ENCODE peak calls at places on chromosomes 12 and 14, in ten cellular contexts. Y is T follicular helper cell; V is foreskin fibroblast; S is H4; W is nucleus accumbens; K is effector memory CD8-positive, alpha-beta T cell; H is progenitor cell of endocrine pancreas; G is SJCRH30; N is IMR-90; M is COR-L47. D is an unnamed sample.

GRCh38 chr12:60197589-60197988 is 601.8 kb downstream of the SLC16A7 start:
- DNase-seq in Y (no peak), V (no peak), S (peak), W (no peak), K (no peak), H (no peak), G (no peak), N (peak), M (no peak), D (no peak)

GRCh38 chr14:106489112-106489881 is 962.9 kb downstream of the TMEM121 start:
- DNase-seq in Y (no peak), V (no peak), S (no peak), W (no peak), K (no peak), H (no peak), G (no peak), N (no peak), M (no peak), D (no peak)

GRCh38 chr12:103986823-103987222 is 21.2 kb downstream of the TDG start:
- DNase-seq in Y (no peak), V (peak), S (no peak), W (no peak), K (no peak), H (no peak), G (no peak), N (peak), M (no peak), D (no peak)

GRCh38 chr14:55968741-55969140 is 149.5 kb upstream of the PELI2 start:
- DNase-seq in Y (no peak), V (no peak), S (no peak), W (no peak), K (no peak), H (no peak), G (no peak), N (no peak), M (no peak), D (no peak)

GRCh38 chr14:42523656-42524055 is 917.0 kb downstream of the LRFN5 start:
- DNase-seq in Y (no peak), V (no peak), S (peak), W (no peak), K (no peak), H (no peak), G (peak), N (no peak), M (no peak), D (no peak)

GRCh38 chr12:16019131-16019530 is 108.0 kb downstream of the DERA start:
- DNase-seq in Y (no peak), V (no peak), S (no peak), W (no peak), K (no peak), H (no peak), G (no peak), N (peak), M (no peak), D (no peak)

GRCh38 chr12:108643941-108644742 is 10.4 kb upstream of the SELPLG start:
- DNase-seq in Y (no peak), V (no peak), S (no peak), W (no peak), K (no peak), H (no peak), G (no peak), N (no peak), M (no peak), D (no peak)

GRCh38 chr12:45189766-45190403 is 26.0 kb upstream of the ANO6 start:
- DNase-seq in Y (no peak), V (no peak), S (no peak), W (no peak), K (no peak), H (no peak), G (no peak), N (no peak), M (no peak), D (no peak)

GRCh38 chr12:107131832-107132616 is 38.7 kb upstream of the CRY1 start:
- DNase-seq in Y (no peak), V (peak), S (peak), W (no peak), K (peak), H (peak), G (peak), N (peak), M (peak), D (no peak)

D was measured in activated effector memory CD4-positive, alpha-beta T cell treated with Interleukin-2 at 50 U/mL for 16 hours.